ENCODE peak calls at places on chromosome 13, in five cellular contexts. A, B, R, J and H are unnamed samples.

GRCh38 chr13:51590966-51591627 is 6.8 kb downstream of the WDFY2 start:
- DNase-seq in B (peak), J (no peak), R (no peak), A (no peak), H (peak)

GRCh38 chr13:46797468-46798237 is 692 bp upstream of the ESD start:
- DNase-seq in A (no peak), J (no peak), R (no peak), B (no peak), H (no peak)

GRCh38 chr13:73146705-73147104 is 87.9 kb downstream of the KLF5 start:
- DNase-seq in J (no peak), R (no peak), A (no peak), B (no peak), H (no peak)

GRCh38 chr13:109744512-109745051 is 41.8 kb downstream of the IRS2 start:
- DNase-seq in J (no peak), A (peak), B (peak), R (no peak), H (no peak)

GRCh38 chr13:106568225-106569003 is 477 bp upstream of the ARGLU1 start:
- DNase-seq in B (no peak), A (no peak), J (no peak), R (no peak), H (no peak)

GRCh38 chr13:76854209-76854608 is 32.0 kb downstream of the KCTD12 start:
- DNase-seq in R (no peak), B (no peak), A (no peak), J (no peak), H (no peak)

GRCh38 chr13:113040597-113041292 is 64.8 kb upstream of the F7 start:
- DNase-seq in A (no peak), R (no peak), B (no peak), J (no peak), H (no peak)

GRCh38 chr13:46578590-46578975 is 25.6 kb downstream of the LRCH1 start:
- DNase-seq in R (no peak), J (no peak), B (no peak), A (no peak), H (no peak)

GRCh38 chr13:106083620-106084350 is 451.7 kb downstream of the EFNB2 start:
- DNase-seq in J (no peak), B (no peak), A (peak), R (no peak), H (peak)

GRCh38 chr13:91557328-91557727 is 158.9 kb downstream of the GPC5 start:
- DNase-seq in A (no peak), J (no peak), B (no peak), R (no peak), H (no peak)

GRCh38 chr13:24931450-24932217 is 164.3 kb upstream of the PABPC3 start:
- DNase-seq in A (no peak), R (no peak), J (no peak), B (no peak), H (no peak)

GRCh38 chr13:59700281-59700680 is 463.4 kb downstream of the DIAPH3 start:
- DNase-seq in B (no peak), A (no peak), J (no peak), R (no peak), H (no peak)

GRCh38 chr13:107977175-107977574 is 238.2 kb downstream of the LIG4 start:
- DNase-seq in J (no peak), R (no peak), A (no peak), B (no peak), H (no peak)

GRCh38 chr13:36089130-36089529 is 42.1 kb downstream of the DCLK1 start:
- DNase-seq in B (no peak), A (no peak), J (no peak), R (no peak), H (no peak)

GRCh38 chr13:79593121-79593520 is 112.2 kb downstream of the NDFIP2 start:
- DNase-seq in B (no peak), R (no peak), A (no peak), J (no peak), H (no peak)